ENCODE peak calls at places on chromosomes 3 and 15, in four cellular contexts. K is astrocyte, V is GM23248, Z is fibroblast of lung. T is an unnamed sample.

GRCh38 chr3:58742239-58742638 is 75.7 kb upstream of the FAM3D start:
- DNase-seq in Z (no peak), V (no peak), K (no peak), T (no peak)

GRCh38 chr3:196207159-196207832 is 3.9 kb downstream of the ZDHHC19 start:
- DNase-seq in K (no peak), Z (no peak), V (no peak), T (no peak)

GRCh38 chr15:37586976-37587375 is 347.5 kb upstream of the TMCO5A start:
- DNase-seq in K (peak; percentile 30), V (peak; percentile 27), Z (peak; percentile 36), T (no peak)

GRCh38 chr3:50652709-50653108 is 22.0 kb upstream of the DOCK3 start:
- DNase-seq in Z (no peak), V (no peak), K (no peak), T (no peak)

GRCh38 chr3:169914321-169914720 is 2.9 kb downstream of the SAMD7 start:
- DNase-seq in Z (peak; percentile 64), K (peak; percentile 48), V (peak; percentile 66), T (no peak)

GRCh38 chr15:69034352-69034751 is 19.9 kb downstream of the NOX5 start:
- DNase-seq in V (peak; percentile 92), K (peak; percentile 97), Z (peak; percentile 97), T (peak; percentile 98)

GRCh38 chr15:45790325-45790943 is 155.6 kb downstream of the SQOR start:
- DNase-seq in V (peak; percentile 45), Z (no peak), K (no peak), T (peak; percentile 38)

GRCh38 chr3:141840737-141841544 is 35.5 kb upstream of the ATP1B3 start:
- DNase-seq in Z (peak; percentile 83), K (peak; percentile 79), V (peak; percentile 61), T (peak; percentile 76)

GRCh38 chr3:33900809-33901505 is 102.5 kb downstream of the PDCD6IP start:
- DNase-seq in K (no peak), Z (no peak), V (no peak), T (no peak)

GRCh38 chr3:197858133-197858532 is 67.1 kb downstream of the LRCH3 start:
- DNase-seq in Z (no peak), K (no peak), V (no peak), T (no peak)

GRCh38 chr15:45276851-45277250 is 24.8 kb downstream of the SLC28A2 start:
- DNase-seq in K (peak; percentile 12), V (peak; percentile 58), Z (peak; percentile 22), T (peak; percentile 78)

GRCh38 chr3:20668411-20668810 is 482.4 kb upstream of the SGO1 start:
- DNase-seq in V (no peak), K (peak; percentile 43), Z (peak; percentile 54), T (no peak)

GRCh38 chr15:98790270-98790669 is 141.9 kb downstream of the IGF1R start:
- DNase-seq in K (no peak), V (no peak), Z (no peak), T (no peak)

GRCh38 chr15:75606711-75607684 is 18.5 kb downstream of the SNUPN start:
- DNase-seq in V (peak; percentile 6), K (peak; percentile 65), Z (peak; percentile 75), T (peak; percentile 78)

GRCh38 chr3:148873928-148874326 is 8.8 kb downstream of the CPA3 start:
- DNase-seq in Z (peak; percentile 17), V (no peak), K (peak; percentile 10), T (no peak)

GRCh38 chr3:37287776-37288175 is 113.4 kb upstream of the LRRFIP2 start:
- DNase-seq in Z (peak; percentile 40), K (peak; percentile 25), V (peak; percentile 23), T (no peak)

GRCh38 chr3:105611304-105612192 is 244.8 kb downstream of the ALCAM start:
- DNase-seq in Z (no peak), V (no peak), K (no peak), T (no peak)

GRCh38 chr3:187385296-187385695 is 17.1 kb downstream of the RTP4 start:
- DNase-seq in Z (no peak), K (no peak), V (no peak), T (no peak)

GRCh38 chr3:137764001-137764433 is at the start of gene SOX14:
- DNase-seq in V (no peak), K (no peak), Z (no peak), T (peak; percentile 56)

GRCh38 chr3:50401973-50402372 is 42.7 kb upstream of the TMEM115 start:
- DNase-seq in V (no peak), K (no peak), Z (no peak), T (no peak)

GRCh38 chr3:69998759-69999158 is 774 bp upstream of the SAMMSON start:
- DNase-seq in V (no peak), Z (no peak), K (no peak), T (no peak)

GRCh38 chr3:157469571-157470294 is 33.1 kb downstream of the PTX3 start:
- DNase-seq in K (no peak), V (peak; percentile 23), Z (no peak), T (no peak)

GRCh38 chr3:157475921-157476395 is 27.3 kb downstream of the VEPH1 start:
- DNase-seq in Z (peak; percentile 87), V (peak; percentile 55), K (peak; percentile 88), T (no peak)

GRCh38 chr3:157472648-157473047 is 30.6 kb downstream of the VEPH1 start:
- DNase-seq in Z (no peak), K (no peak), V (no peak), T (no peak)

GRCh38 chr3:157467165-157467564 is 30.5 kb downstream of the PTX3 start:
- DNase-seq in V (peak; percentile 74), Z (peak; percentile 37), K (peak; percentile 33), T (peak; percentile 19)

GRCh38 chr3:157471051-157471450 is 32.2 kb downstream of the VEPH1 start:
- DNase-seq in Z (no peak), K (no peak), V (no peak), T (no peak)
- H2AFZ ChIP-seq in Z (no peak overlapping the region), K (no peak overlapping the region), V (no peak overlapping the region), T (no peak overlapping the region)

GRCh38 chr3:5017953-5018531 is 38.8 kb downstream of the BHLHE40 start:
- DNase-seq in V (peak; percentile 88), K (peak; percentile 71), Z (peak; percentile 75), T (peak; percentile 93)

GRCh38 chr3:5020262-5020722 is 41.1 kb downstream of the BHLHE40 start:
- DNase-seq in V (no peak), K (no peak), Z (no peak), T (peak; percentile 34)

GRCh38 chr3:5021571-5022092 is 42.4 kb downstream of the BHLHE40 start:
- DNase-seq in V (peak; percentile 92), K (peak; percentile 76), Z (peak; percentile 81), T (peak; percentile 92)

GRCh38 chr3:5021116-5021515 is 41.9 kb downstream of the BHLHE40 start:
- DNase-seq in Z (no peak), V (no peak), K (no peak), T (no peak)

GRCh38 chr3:5019411-5020261 is 40.4 kb downstream of the BHLHE40 start:
- DNase-seq in V (peak; percentile 68), Z (no peak), K (no peak), T (peak; percentile 35)
- H2AFZ ChIP-seq in V (no peak overlapping the region), Z (no peak overlapping the region), K (no peak overlapping the region), T (no peak overlapping the region)

GRCh38 chr3:23931597-23931996 is 13.5 kb upstream of the NR1D2 start:
- DNase-seq in K (no peak), V (no peak), Z (no peak), T (no peak)

GRCh38 chr3:23926736-23927135 is 9.8 kb downstream of the RPL15 start:
- DNase-seq in V (no peak), K (no peak), Z (no peak), T (no peak)

GRCh38 chr3:23923786-23924185 is 6.9 kb downstream of the RPL15 start:
- DNase-seq in Z (peak; percentile 84), V (no peak), K (peak; percentile 79), T (no peak)

GRCh38 chr3:23926246-23926645 is 9.3 kb downstream of the RPL15 start:
- DNase-seq in V (no peak), Z (no peak), K (no peak), T (no peak)

DNA sequence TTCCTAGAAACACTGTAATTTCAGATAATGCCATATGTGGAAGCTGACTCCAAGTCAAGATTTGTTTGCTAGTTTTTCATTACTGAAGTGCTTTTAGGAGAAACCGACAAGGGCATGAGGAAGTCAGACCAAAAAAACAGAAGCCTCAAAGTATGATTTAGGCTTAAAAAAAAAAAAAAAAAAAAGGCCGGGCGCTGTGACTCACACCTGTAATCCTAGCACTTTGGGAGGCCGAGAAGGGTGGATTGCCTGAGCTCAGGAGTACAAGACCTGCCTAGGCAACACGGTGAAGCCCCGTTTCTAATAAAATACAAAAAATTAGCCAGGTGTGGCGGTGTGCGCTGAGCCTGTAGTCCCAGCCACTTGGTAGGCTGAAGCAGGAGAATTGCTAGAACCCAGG is 11.6 kb downstream of the RPL15 start:
- DNase-seq in K (no peak), V (no peak), Z (no peak), T (no peak)
- H2AFZ ChIP-seq in K (no peak overlapping the region), V (no peak overlapping the region), Z (no peak overlapping the region), T (no peak overlapping the region)

DNA sequence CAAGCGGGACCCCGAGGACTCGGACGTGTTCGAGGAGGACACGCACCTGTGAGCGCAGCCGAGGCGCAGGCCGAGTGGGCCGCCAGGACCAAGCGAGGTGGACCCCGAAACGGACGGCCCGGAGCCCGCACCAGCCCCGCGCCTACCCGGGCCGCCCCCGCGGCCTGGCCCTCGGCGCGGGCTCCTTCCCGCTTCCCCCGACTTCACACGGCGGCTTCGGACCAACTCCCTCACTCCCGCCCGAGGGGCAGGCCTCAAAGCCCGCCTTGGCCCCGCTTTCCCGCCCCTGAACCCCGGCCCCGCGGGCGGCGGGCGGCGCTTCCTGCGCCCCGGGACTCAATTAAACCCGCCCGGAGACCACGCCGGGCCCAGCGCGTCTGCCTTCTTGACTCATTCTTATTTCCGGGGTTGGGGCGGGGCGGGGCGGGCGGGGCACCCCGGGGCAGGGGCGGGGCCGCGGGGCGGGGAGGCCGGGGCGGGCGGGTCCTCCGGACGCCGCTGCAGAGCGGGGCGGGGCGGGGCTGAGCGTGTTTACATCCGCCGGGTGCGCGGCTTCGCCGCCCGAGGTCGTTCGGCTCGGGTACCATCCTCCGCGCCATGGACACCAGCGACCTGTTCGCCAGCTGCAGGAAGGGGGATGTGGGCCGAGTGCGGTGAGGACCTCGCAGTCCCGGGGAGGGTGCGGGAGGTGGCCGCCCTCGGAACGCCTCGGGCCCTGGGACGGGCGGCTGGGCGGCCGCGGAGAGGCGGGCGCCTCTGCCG is at the start of gene ABTB1:
- DNase-seq in K (peak; percentile 35), Z (peak; percentile 65), V (peak; percentile 94), T (peak; percentile 100)
- H2AFZ ChIP-seq in K (peak within 1 kb of the TSS; percentile 95), Z (peak within 1 kb of the TSS; percentile 81), V (peak within 1 kb of the TSS; percentile 83), T (peak within 1 kb of the TSS; percentile 82)

GRCh38 chr3:14351617-14352001 is 50.8 kb upstream of the SLC6A6 start:
- DNase-seq in V (no peak), K (no peak), Z (no peak), T (peak; percentile 56)
- H2AFZ ChIP-seq in V (no peak overlapping the region), K (no peak overlapping the region), Z (no peak overlapping the region), T (no peak overlapping the region)

T was measured in osteoblast.